ENCODE peak calls at places on chromosomes 16 and 17, in nine cellular contexts. L is uterus; S is ascending aorta; G is lung; I is K562; J is CD8-positive, alpha-beta memory T cell; U is brain microvascular endothelial cell; H is ovary; Q is heart right ventricle. C is an unnamed sample.

GRCh38 chr17:4161560-4162221 is 18.7 kb downstream of the CYB5D2 start:
- DNase-seq in L (no peak), S (no peak), G (no peak), I (peak; percentile 37), J (no peak), U (no peak), H (no peak), Q (no peak), C (no peak)

GRCh38 chr17:34393401-34393800 is 30.4 kb upstream of the CCL1 start:
- DNase-seq in L (no peak), S (no peak), G (no peak), I (no peak), J (no peak), U (no peak), H (no peak), Q (no peak), C (no peak)

GRCh38 chr17:19728114-19728495 is 11.7 kb upstream of the SLC47A2 start:
- DNase-seq in L (peak; percentile 75), S (peak; percentile 47), G (peak; percentile 78), I (no peak), J (no peak), U (peak; percentile 16), H (peak; percentile 94), Q (peak; percentile 86), C (peak; percentile 89)

GRCh38 chr17:42783062-42783777 is 2.8 kb downstream of the WNK4 start:
- DNase-seq in L (no peak), S (no peak), G (no peak), I (no peak), J (no peak), U (peak; percentile 61), H (peak; percentile 15), Q (no peak), C (no peak)

GRCh38 chr17:40615295-40615988 is 32.2 kb downstream of the SMARCE1 start:
- DNase-seq in L (peak; percentile 55), S (no peak), G (peak; percentile 46), I (peak; percentile 75), J (peak; percentile 79), U (peak; percentile 22), H (peak; percentile 72), Q (peak; percentile 40), C (peak; percentile 77)

GRCh38 chr17:77645441-77646430 is 312.8 kb upstream of the TNRC6C start:
- DNase-seq in L (no peak), S (no peak), G (no peak), I (no peak), J (peak; percentile 76), U (peak; percentile 7), H (no peak), Q (no peak), C (no peak)

GRCh38 chr16:23909792-23910418 is 74.1 kb downstream of the PRKCB start:
- DNase-seq in L (no peak), S (no peak), G (no peak), I (peak; percentile 59), J (no peak), U (no peak), H (no peak), Q (no peak), C (no peak)

GRCh38 chr17:6257339-6257738 is 177.6 kb downstream of the AIPL1 start:
- DNase-seq in L (no peak), S (no peak), G (no peak), I (no peak), J (no peak), U (no peak), H (no peak), Q (no peak), C (no peak)

GRCh38 chr16:1298406-1298805 is 11.0 kb upstream of the UBE2I start:
- DNase-seq in L (no peak), S (no peak), G (no peak), I (no peak), J (no peak), U (no peak), H (no peak), Q (no peak), C (no peak)

GRCh38 chr16:1299012-1299867 is 10.2 kb upstream of the UBE2I start:
- DNase-seq in L (no peak), S (no peak), G (no peak), I (peak; percentile 64), J (no peak), U (no peak), H (no peak), Q (no peak), C (no peak)

GRCh38 chr16:1296688-1297412 is 12.6 kb upstream of the UBE2I start:
- DNase-seq in L (no peak), S (no peak), G (no peak), I (peak; percentile 54), J (no peak), U (peak; percentile 37), H (no peak), Q (no peak), C (no peak)

GRCh38 chr16:1295465-1295864 is 14.0 kb upstream of the UBE2I start:
- DNase-seq in L (no peak), S (no peak), G (no peak), I (no peak), J (no peak), U (no peak), H (no peak), Q (no peak), C (no peak)

GRCh38 chr16:1297413-1297773 is 12.0 kb upstream of the UBE2I start:
- DNase-seq in L (no peak), S (no peak), G (no peak), I (no peak), J (no peak), U (no peak), H (no peak), Q (no peak), C (no peak)
- H3K27ac ChIP-seq in L (no peak overlapping the region), S (no peak overlapping the region), G (peak overlapping the region; percentile 58), I (peak overlapping the region; percentile 48), J (peak overlapping the region; percentile 64), U (no peak overlapping the region), H (no peak overlapping the region), Q (no peak overlapping the region), C (no peak overlapping the region)

DNA sequence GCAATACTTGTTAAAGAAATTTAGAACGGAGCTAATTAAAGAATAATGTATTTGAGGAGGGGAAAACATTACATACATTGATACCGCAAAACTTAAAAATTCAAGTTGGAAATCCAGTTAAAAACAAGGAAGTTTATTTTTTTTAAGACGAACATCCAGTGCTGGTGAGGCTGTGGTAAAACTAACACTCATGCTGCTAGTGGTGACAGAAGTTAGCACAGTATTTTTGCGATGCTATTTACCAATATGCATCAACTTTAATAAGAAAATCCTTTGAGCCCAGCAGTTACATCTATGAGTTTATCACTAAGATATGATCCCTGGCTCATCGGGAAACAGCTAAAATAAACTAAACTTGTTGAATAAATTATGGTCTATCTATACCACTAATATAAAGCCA is 31.7 kb downstream of the GSPT1 start:
- DNase-seq in L (no peak), S (no peak), G (no peak), I (no peak), J (no peak), U (no peak), H (no peak), Q (no peak), C (no peak)
- H3K36me3 ChIP-seq in L (no peaks in the 10 kb centered on the region), S (peaks cover 81% of the 10 kb centered on the region), G (peaks cover 22% of the 10 kb centered on the region), I (peaks cover 88% of the 10 kb centered on the region), J (peaks cover 42% of the 10 kb centered on the region), U (peaks cover 65% of the 10 kb centered on the region), H (no peaks in the 10 kb centered on the region), Q (peaks cover 36% of the 10 kb centered on the region), C (no peaks in the 10 kb centered on the region)

DNA sequence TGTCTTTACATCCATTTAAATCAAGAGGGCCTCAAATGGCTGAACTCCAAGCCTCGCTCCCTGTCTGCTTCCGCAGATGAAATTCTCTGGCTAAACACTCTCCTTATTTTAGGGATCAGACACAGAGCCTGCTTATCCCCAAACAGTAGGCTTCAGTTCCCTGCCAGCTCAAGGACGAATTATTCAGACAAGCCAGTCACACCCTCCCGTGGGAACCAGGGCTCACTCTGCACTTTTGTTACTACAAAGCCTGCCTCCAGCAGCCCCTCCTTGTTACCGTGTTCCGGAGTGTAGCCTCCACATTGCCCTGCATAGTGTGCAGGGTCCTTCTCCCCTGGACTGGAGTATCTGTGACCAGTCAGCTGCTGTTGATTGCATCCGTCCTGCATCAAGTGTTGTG is 46.6 kb upstream of the LCMT1 start:
- DNase-seq in L (no peak), S (no peak), G (no peak), I (no peak), J (no peak), U (no peak), H (no peak), Q (no peak), C (peak; percentile 88)
- H3K27ac ChIP-seq in L (no peak overlapping the region), S (no peak overlapping the region), G (peak overlapping the region; percentile 65), I (no peak overlapping the region), J (no peak overlapping the region), U (no peak overlapping the region), H (no peak overlapping the region), Q (peak overlapping the region; percentile 80), C (peak overlapping the region; percentile 91)

GRCh38 chr16:74637742-74638453 is 28.8 kb downstream of the RFWD3 start:
- DNase-seq in L (no peak), S (no peak), G (no peak), I (no peak), J (no peak), U (no peak), H (no peak), Q (no peak), C (no peak)

GRCh38 chr16:74633686-74634085 is 26.8 kb upstream of the GLG1 start:
- DNase-seq in L (no peak), S (no peak), G (no peak), I (no peak), J (no peak), U (no peak), H (no peak), Q (no peak), C (no peak)

DNA sequence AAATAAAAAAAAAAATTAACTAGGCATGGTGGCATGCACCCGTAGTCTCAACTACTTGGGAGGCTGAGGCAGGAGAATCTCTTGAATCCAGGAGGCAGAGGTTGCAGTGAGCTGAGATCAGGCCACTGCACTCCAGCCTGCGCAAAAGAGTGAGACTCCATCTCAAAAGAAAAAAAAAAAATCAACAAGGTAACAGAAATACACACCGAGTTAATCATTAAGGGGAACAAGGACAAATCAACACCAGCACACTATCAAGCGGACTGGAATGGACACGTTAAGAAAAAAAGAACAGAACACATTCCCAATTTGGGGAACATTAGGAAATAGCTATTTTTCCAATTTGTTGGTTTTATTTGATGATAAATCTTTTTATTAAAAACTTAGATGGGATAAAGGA is 28.4 kb upstream of the GLG1 start:
- DNase-seq in L (no peak), S (no peak), G (no peak), I (no peak), J (no peak), U (no peak), H (no peak), Q (no peak), C (no peak)
- H3K36me3 ChIP-seq in L (no peaks in the 10 kb centered on the region), S (peaks cover 73% of the 10 kb centered on the region), G (peaks cover 22% of the 10 kb centered on the region), I (peaks cover 97% of the 10 kb centered on the region), J (peaks cover 54% of the 10 kb centered on the region), U (peaks cover 46% of the 10 kb centered on the region), H (no peaks in the 10 kb centered on the region), Q (peaks cover 12% of the 10 kb centered on the region), C (no peaks in the 10 kb centered on the region)

DNA sequence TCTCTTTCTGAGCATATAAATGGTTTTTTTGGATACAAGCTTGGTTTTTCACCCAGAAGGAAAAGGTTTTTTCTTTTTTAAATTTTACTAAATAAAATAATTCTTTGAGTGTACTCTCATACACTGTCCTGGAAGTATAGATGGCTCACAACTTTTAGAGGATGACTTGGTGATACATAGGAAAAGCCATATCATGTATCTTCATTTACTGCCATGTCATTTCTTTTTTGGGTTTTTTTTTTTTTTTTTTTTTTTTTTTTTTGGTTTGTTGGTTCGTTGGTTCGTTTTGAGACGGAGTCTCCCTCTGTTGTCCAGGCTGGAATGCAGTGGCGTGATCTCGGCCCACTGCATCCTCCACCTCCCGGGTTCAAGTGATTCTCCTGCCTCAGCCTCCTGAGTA is 11.8 kb downstream of the OGFOD1 start:
- DNase-seq in L (no peak), S (no peak), G (no peak), I (no peak), J (no peak), U (no peak), H (no peak), Q (no peak), C (no peak)
- H3K27ac ChIP-seq in L (no peak overlapping the region), S (no peak overlapping the region), G (no peak overlapping the region), I (peak overlapping the region; percentile 72), J (peak overlapping the region; percentile 34), U (no peak overlapping the region), H (no peak overlapping the region), Q (no peak overlapping the region), C (no peak overlapping the region)

C was measured in testis.